ENCODE peak calls at places on chromosomes 13 and 19, in six cellular contexts. D is cortex of kidney, N is amygdala, G is GM03348, X is SW 1271, Q is Ammon's horn. K is an unnamed sample.

GRCh38 chr13:43127103-43127817 is 103.9 kb downstream of the DNAJC15 start:
- DNase-seq in X (no peak), Q (no peak), D (no peak), N (no peak), G (no peak), K (no peak)

GRCh38 chr19:9052894-9053293 is 34.0 kb upstream of the OR1M1 start:
- DNase-seq in X (no peak), G (no peak), Q (no peak), N (no peak), D (no peak), K (no peak)

GRCh38 chr13:46554971-46555370 is 2.0 kb downstream of the LRCH1 start:
- DNase-seq in D (no peak), G (no peak), N (no peak), X (no peak), Q (no peak), K (no peak)

GRCh38 chr13:25207291-25207690 is 35.2 kb upstream of the AMER2 start:
- DNase-seq in N (no peak), Q (peak), X (no peak), G (no peak), D (no peak), K (no peak)

GRCh38 chr13:106102776-106103175 is 432.7 kb downstream of the EFNB2 start:
- DNase-seq in G (no peak), X (no peak), D (no peak), Q (no peak), N (no peak), K (no peak)

GRCh38 chr13:99389520-99390304 is 82.5 kb upstream of the GPR183 start:
- DNase-seq in G (no peak), Q (no peak), D (no peak), N (no peak), X (no peak), K (no peak)

GRCh38 chr13:33997574-33997973 is 179.6 kb downstream of the RFC3 start:
- DNase-seq in D (no peak), Q (no peak), N (no peak), X (no peak), G (no peak), K (no peak)

GRCh38 chr19:35529241-35530218 is 1.4 kb upstream of the SBSN start:
- DNase-seq in Q (no peak), X (no peak), G (no peak), N (no peak), D (no peak), K (no peak)

GRCh38 chr13:33927315-33927714 is 109.4 kb downstream of the RFC3 start:
- DNase-seq in G (peak), N (no peak), Q (no peak), X (peak), D (no peak), K (no peak)

GRCh38 chr13:52765991-52766390 is 26.4 kb upstream of the CNMD start:
- DNase-seq in X (no peak), G (no peak), N (no peak), Q (no peak), D (no peak), K (no peak)

GRCh38 chr19:14997981-14998380 is 18.3 kb upstream of the SLC1A6 start:
- DNase-seq in X (no peak), N (no peak), D (no peak), G (no peak), Q (no peak), K (no peak)

GRCh38 chr13:105643966-105644365 is 891.5 kb downstream of the EFNB2 start:
- DNase-seq in X (no peak), N (no peak), D (no peak), Q (no peak), G (no peak), K (no peak)

GRCh38 chr13:61142506-61142905 is 273.1 kb downstream of the PCDH20 start:
- DNase-seq in Q (no peak), N (no peak), X (no peak), D (no peak), G (no peak), K (no peak)

GRCh38 chr13:42985312-42986175 is 6.5 kb downstream of the EPSTI1 start:
- DNase-seq in N (peak), Q (no peak), D (no peak), X (no peak), G (peak), K (no peak)

GRCh38 chr19:5665781-5666513 is 14.4 kb downstream of the MICOS13 start:
- DNase-seq in Q (no peak), X (peak), D (no peak), G (peak), N (no peak), K (no peak)

K was measured in iPS DF 19.7.